ENCODE peak calls at places on chromosomes 11 and 22, in eight cellular contexts. J is thoracic aorta, N is lower leg skin, F is GM06990, H is coronary artery, L is cardiac fibroblast, E is OCI-LY7, I is DND-41. V is an unnamed sample.

GRCh38 chr11:2796091-2796490 is 89.5 kb downstream of the CDKN1C start:
- DNase-seq in H (no peak), N (no peak), F (no peak), I (no peak), E (no peak), J (no peak), L (no peak), V (no peak)

GRCh38 chr22:24706732-24707476 is 67.6 kb downstream of the PIWIL3 start:
- DNase-seq in E (no peak), N (no peak), I (no peak), H (no peak), F (no peak), J (no peak), L (no peak), V (no peak)

GRCh38 chr11:119062779-119063178 is 4.8 kb upstream of the VPS11 start:
- DNase-seq in L (peak), I (no peak), F (no peak), H (no peak), N (no peak), J (no peak), E (no peak), V (peak)

GRCh38 chr22:31084811-31085492 is 3.8 kb downstream of the SMTN start:
- DNase-seq in N (peak), F (peak), L (peak), I (peak), E (peak), H (peak), J (peak), V (peak)

GRCh38 chr11:78419327-78419726 is 1.7 kb upstream of the GAB2 start:
- DNase-seq in H (peak), L (peak), F (no peak), J (no peak), E (no peak), I (peak), N (peak), V (peak)

GRCh38 chr11:2898366-2899079 is 12.9 kb upstream of the CDKN1C start:
- DNase-seq in H (peak), F (no peak), N (peak), L (peak), E (no peak), I (peak), J (no peak), V (peak)

GRCh38 chr22:23120415-23120899 is 21.3 kb downstream of the RSPH14 start:
- DNase-seq in J (no peak), H (no peak), F (no peak), E (no peak), L (no peak), N (no peak), I (no peak), V (no peak)

GRCh38 chr22:22818202-22818538 is 69.4 kb upstream of the IGLL5 start:
- DNase-seq in J (no peak), L (no peak), H (no peak), N (no peak), E (no peak), F (no peak), I (no peak), V (no peak)

GRCh38 chr11:33721291-33721840 is 14.9 kb downstream of the CD59 start:
- DNase-seq in I (no peak), F (no peak), E (no peak), N (no peak), H (no peak), L (peak), J (no peak), V (no peak)

GRCh38 chr22:38733329-38734202 is 22.2 kb downstream of the SUN2 start:
- DNase-seq in I (peak), F (no peak), E (peak), L (peak), J (no peak), N (no peak), H (no peak), V (peak)

GRCh38 chr11:20260307-20260706 is 100.0 kb upstream of the DBX1 start:
- DNase-seq in H (no peak), E (no peak), J (no peak), L (no peak), F (no peak), N (no peak), I (no peak), V (no peak)

GRCh38 chr11:20256925-20257324 is 96.7 kb upstream of the DBX1 start:
- DNase-seq in L (no peak), F (no peak), H (no peak), I (no peak), J (no peak), N (no peak), E (no peak), V (no peak)

GRCh38 chr11:20258496-20258895 is 98.2 kb upstream of the DBX1 start:
- DNase-seq in I (no peak), N (no peak), F (no peak), E (no peak), H (no peak), J (no peak), L (no peak), V (no peak)

GRCh38 chr11:20261526-20261925 is 101.3 kb upstream of the DBX1 start:
- DNase-seq in F (no peak), I (no peak), E (no peak), L (no peak), N (no peak), H (no peak), J (no peak), V (no peak)

DNA sequence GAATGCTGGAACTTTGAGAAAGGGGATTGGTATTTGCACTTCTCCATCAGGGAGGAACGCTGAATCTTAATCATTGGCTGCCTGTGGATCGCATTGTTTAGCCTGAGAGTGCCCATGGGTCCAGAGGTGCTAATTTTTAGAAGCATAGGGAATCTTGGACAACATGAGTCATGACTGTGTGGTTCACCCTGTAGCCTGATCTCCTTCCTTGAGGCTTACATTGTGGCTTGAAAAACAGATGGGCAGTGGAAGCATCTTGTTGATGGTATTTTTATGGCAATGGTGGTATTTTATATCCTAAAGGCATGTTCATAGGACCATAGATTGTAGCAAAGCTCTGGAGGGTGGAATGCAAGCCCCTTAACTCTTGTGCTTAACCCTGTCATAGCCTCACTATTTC is 99.2 kb upstream of the DBX1 start:
- DNase-seq in H (no peak), F (no peak), J (no peak), I (no peak), N (no peak), L (no peak), E (no peak), V (no peak)
- H3K4me3 ChIP-seq in H (no peak), F (no peak), J (no peak), I (no peak), N (no peak), L (no peak), E (no peak), V (no peak)

GRCh38 chr22:42794551-42795510 is 62.2 kb downstream of the ARFGAP3 start:
- DNase-seq in F (no peak), N (no peak), J (no peak), E (no peak), H (no peak), L (no peak), I (no peak), V (peak)
- TF ChIP-seq CTCF in F (no peak), N (no peak), J (no peak), E (peak), H (no peak), L (peak), I (no peak), V (peak)

GRCh38 chr11:103964390-103964789 is 72.0 kb upstream of the DDI1 start:
- DNase-seq in H (no peak), L (no peak), E (no peak), J (no peak), N (no peak), F (no peak), I (no peak), V (no peak)

GRCh38 chr11:103970850-103971249 is 65.6 kb upstream of the DDI1 start:
- DNase-seq in F (no peak), E (no peak), I (no peak), N (no peak), L (no peak), J (no peak), H (no peak), V (no peak)

GRCh38 chr11:103967985-103968384 is 68.5 kb upstream of the DDI1 start:
- DNase-seq in F (no peak), L (no peak), E (no peak), H (no peak), J (no peak), I (no peak), N (no peak), V (no peak)

GRCh38 chr11:103968685-103969084 is 67.8 kb upstream of the DDI1 start:
- DNase-seq in I (no peak), J (no peak), F (no peak), H (no peak), E (no peak), L (no peak), N (no peak), V (no peak)
- H3K4me3 ChIP-seq in I (no peak), J (no peak), F (no peak), H (no peak), E (no peak), L (no peak), N (no peak), V (no peak)

DNA sequence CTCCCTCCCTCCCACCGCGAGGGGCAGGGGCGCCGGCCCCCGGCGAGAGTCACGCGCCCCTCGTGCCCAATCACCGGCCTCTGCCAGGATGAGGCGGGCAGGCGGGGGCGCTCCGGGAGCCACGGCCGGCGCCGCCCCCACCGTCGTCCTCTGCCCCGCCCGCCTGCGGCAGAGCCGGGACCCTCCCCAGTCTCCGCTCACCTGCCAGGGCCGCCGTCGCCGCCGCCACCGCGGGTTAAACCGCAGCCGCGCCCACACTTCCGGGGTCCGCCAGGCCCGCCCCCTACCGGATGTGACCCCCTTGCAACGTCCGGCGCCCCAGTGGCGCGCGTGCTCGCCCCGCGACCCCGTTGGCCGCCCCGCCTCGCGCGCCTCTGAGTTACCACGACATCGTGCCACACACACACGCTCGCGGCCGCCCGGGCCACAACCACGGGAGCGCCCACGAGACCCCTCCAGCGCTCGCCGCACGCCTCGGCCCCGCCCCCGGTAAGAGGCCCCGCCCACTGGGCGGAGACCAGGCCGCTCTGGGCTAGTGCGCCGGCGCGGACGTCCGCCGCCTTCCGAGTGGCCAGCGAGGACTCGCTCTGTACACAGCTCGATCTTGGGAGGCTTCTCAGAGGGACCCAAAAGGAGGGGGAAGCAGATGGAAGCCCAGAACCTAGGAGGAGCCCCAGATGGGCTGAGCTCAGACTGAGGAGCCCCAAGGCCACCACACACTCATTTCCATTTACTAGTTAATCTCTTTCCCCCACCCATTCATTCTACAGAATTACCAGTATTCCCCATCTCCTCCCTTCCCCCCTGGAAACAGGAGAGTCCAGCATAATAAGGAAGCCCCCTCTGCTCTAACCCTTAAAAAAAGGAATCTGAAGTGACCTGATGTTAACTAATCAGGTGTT is at the start of gene VPS37C:
- DNase-seq in F (peak), I (peak), L (peak), H (peak), E (peak), J (peak), N (peak), V (peak)
- TF ChIP-seq CTCF in F (no peak), I (no peak), L (no peak), H (peak), E (no peak), J (peak), N (no peak), V (no peak)

DNA sequence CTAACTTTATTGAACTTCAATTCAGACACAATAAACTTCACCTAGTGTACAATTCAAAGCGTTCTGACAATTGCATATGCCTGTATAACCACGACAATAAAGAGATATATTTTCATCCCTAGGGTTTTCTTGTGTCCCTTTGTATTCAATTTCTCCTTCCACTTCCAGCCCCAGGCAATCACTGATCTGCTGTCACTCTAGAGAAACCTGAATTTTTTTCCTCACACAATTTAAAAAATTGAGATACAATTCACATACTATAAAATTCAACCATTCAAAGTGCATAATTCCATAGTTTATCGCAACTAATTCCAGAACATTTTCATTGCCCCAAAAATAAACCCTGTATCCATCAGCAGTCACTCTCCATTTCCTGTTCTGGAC is 116.6 kb downstream of the MRTFA start:
- DNase-seq in I (no peak), E (no peak), F (no peak), L (no peak), J (no peak), H (no peak), N (no peak), V (no peak)
- H3K4me3 ChIP-seq in I (no peak), E (no peak), F (no peak), L (no peak), J (no peak), H (no peak), N (no peak), V (no peak)

GRCh38 chr11:9276571-9276970 is 11.4 kb upstream of the DENND5A start:
- DNase-seq in H (no peak), N (no peak), L (no peak), I (no peak), J (no peak), F (no peak), E (peak), V (no peak)
- TF ChIP-seq CTCF in H (no peak), N (no peak), L (no peak), I (peak), J (no peak), F (no peak), E (peak), V (no peak)

GRCh38 chr22:50468626-50469025 is 6.2 kb downstream of the SBF1 start:
- DNase-seq in L (no peak), J (no peak), E (no peak), I (no peak), H (no peak), N (no peak), F (no peak), V (no peak)
- H3K4me3 ChIP-seq in L (no peak), J (no peak), E (peak), I (peak), H (no peak), N (no peak), F (peak), V (no peak)

DNA sequence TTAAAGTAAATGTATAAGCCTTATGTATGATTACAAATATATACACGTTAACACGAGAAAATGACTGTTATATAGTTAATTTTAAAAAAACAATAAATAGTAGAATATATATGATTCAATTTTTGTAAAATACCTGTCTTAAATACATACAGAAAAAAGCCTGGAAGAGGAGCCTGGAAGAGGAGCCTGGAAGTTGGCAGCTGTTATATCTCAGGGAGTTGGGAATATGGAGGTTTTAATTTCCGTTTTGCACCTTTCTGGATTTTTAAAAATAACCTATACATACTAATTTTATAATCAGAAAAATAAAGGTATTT is 111.6 kb downstream of the WT1 start:
- DNase-seq in L (no peak), F (no peak), H (no peak), E (no peak), N (no peak), J (no peak), I (no peak), V (no peak)
- TF ChIP-seq CTCF in L (no peak), F (no peak), H (no peak), E (peak), N (no peak), J (peak), I (no peak), V (no peak)

GRCh38 chr11:1762537-1763302 is 1.0 kb downstream of the CTSD start:
- DNase-seq in J (no peak), H (no peak), E (no peak), N (peak), I (no peak), L (peak), F (no peak), V (peak)

GRCh38 chr11:1759851-1760220 is 3.9 kb downstream of the CTSD start:
- DNase-seq in N (no peak), F (no peak), E (no peak), L (no peak), H (no peak), J (no peak), I (no peak), V (no peak)

GRCh38 chr11:1761857-1762536 is 1.7 kb downstream of the CTSD start:
- DNase-seq in L (no peak), N (no peak), I (no peak), H (no peak), J (no peak), E (no peak), F (no peak), V (no peak)

GRCh38 chr11:1760351-1761109 is 3.2 kb downstream of the CTSD start:
- DNase-seq in I (no peak), L (peak), J (peak), N (peak), E (no peak), H (peak), F (no peak), V (peak)

DNA sequence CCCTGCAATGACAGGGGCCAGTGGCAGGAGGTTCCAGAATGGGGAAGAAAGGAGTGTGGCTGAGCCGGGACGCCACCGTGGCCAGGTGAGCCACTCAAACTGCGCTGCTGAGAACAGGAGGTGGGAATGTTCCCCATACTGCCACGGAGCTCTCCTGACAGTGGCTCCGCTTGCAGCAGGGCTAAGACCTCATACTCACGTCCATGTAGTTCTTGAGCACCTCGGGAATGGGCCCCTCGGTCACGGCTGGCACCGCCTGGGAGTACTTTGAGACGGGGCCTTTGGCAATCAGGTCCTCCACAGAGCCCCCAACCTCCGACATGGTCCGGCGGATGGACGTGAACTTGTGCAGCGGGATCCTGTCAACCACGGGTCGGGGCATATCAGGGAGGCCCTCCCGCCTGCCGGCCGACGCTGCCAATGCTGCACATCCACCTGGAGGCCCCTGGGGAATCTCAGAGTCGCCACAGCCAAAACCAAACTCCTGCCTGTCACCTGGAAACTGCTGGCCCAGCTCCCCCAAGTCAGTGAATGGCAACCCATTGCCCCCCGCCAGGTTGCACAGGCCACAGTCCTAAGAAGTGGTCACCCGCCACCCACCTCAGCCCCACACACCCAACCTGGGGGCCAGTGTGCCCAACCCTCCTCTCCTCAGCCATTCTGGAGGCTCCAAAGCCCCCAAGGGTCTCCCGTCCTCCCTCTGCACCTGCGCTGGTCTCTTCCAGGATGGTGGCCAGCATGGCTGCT is 2.4 kb downstream of the CTSD start:
- DNase-seq in J (no peak), L (no peak), I (no peak), H (no peak), F (no peak), N (no peak), E (no peak), V (no peak)
- H3K4me3 ChIP-seq in J (peak), L (no peak), I (peak), H (peak), F (no peak), N (no peak), E (no peak), V (no peak)

DNA sequence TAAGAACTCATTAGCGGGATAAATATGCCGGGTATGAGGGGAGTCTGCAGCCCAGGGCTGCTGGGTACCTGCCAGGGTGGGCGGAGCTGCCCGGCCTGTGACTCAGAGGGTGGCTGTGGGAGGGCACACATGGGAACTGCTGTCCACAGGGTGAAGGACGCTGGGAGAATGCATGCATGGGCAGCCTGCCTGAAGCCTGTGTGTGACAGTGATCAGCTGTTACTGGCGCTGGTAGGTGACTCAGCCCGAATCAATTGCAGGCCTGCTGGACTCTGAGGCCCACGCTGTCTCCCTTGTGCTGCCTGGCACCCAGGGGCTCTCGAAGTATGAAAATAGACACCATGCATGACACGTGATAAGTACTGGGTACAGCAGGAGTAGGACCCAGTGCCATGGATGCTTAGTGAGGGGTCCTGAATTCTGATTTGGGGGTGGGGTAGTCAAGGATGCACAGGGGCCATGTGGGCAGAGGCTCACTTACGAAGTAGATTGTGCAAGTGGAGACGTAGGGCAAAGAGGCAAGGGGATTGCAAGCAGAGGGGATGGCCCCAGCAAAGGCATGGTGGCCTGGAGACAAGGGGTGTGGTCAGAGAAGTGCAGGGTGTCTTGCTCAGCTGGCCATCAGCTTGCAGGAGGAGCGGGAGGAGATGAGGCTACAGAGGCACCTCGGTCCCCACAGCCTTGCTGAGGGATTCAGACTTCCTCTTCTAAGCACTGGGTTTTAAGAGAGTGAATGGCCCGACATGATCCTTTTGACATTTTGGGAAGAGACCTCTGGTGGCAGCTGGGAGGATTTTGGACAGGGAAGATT is 36.5 kb downstream of the GRIK4 start:
- DNase-seq in E (no peak), L (peak), J (peak), I (no peak), H (peak), F (no peak), N (peak), V (peak)
- TF ChIP-seq CTCF in E (no peak), L (no peak), J (no peak), I (no peak), H (no peak), F (no peak), N (no peak), V (no peak)

V was measured in choroid plexus epithelial cell.